ENCODE peak calls at places on chromosome 14, in four cellular contexts. R is K562, G is A549, T is H1. Z is an unnamed sample.

GRCh38 chr14:88790501-88791251 is 2.1 kb downstream of the EML5 start:
- DNase-seq in R (no peak), G (no peak), T (no peak), Z (no peak)

GRCh38 chr14:35814371-35815005 is 5.4 kb upstream of the RALGAPA1 start:
- DNase-seq in R (peak), G (peak), T (no peak), Z (peak)

GRCh38 chr14:33127531-33127930 is 188.9 kb downstream of the NPAS3 start:
- DNase-seq in R (no peak), G (no peak), T (no peak), Z (no peak)

GRCh38 chr14:67357583-67358354 is 1.8 kb downstream of the ATP6V1D start:
- DNase-seq in R (peak), G (no peak), T (no peak), Z (no peak)

GRCh38 chr14:29123017-29123416 is 356.4 kb downstream of the FOXG1 start:
- DNase-seq in R (no peak), G (no peak), T (no peak), Z (no peak)

GRCh38 chr14:69985456-69985855 is 106.2 kb downstream of the SMOC1 start:
- DNase-seq in R (no peak), G (peak), T (no peak), Z (no peak)

GRCh38 chr14:105065280-105066228 is at the start of gene GPR132:
- DNase-seq in R (no peak), G (no peak), T (no peak), Z (no peak)

GRCh38 chr14:54866588-54866987 is 36.0 kb downstream of the GCH1 start:
- DNase-seq in R (no peak), G (no peak), T (no peak), Z (peak)

GRCh38 chr14:103002578-103003350 is 54.6 kb downstream of the CDC42BPB start:
- DNase-seq in R (peak), G (peak), T (no peak), Z (peak)

GRCh38 chr14:61254803-61255526 is 26.2 kb downstream of the TMEM30B start:
- DNase-seq in R (no peak), G (no peak), T (peak), Z (no peak)

DNA sequence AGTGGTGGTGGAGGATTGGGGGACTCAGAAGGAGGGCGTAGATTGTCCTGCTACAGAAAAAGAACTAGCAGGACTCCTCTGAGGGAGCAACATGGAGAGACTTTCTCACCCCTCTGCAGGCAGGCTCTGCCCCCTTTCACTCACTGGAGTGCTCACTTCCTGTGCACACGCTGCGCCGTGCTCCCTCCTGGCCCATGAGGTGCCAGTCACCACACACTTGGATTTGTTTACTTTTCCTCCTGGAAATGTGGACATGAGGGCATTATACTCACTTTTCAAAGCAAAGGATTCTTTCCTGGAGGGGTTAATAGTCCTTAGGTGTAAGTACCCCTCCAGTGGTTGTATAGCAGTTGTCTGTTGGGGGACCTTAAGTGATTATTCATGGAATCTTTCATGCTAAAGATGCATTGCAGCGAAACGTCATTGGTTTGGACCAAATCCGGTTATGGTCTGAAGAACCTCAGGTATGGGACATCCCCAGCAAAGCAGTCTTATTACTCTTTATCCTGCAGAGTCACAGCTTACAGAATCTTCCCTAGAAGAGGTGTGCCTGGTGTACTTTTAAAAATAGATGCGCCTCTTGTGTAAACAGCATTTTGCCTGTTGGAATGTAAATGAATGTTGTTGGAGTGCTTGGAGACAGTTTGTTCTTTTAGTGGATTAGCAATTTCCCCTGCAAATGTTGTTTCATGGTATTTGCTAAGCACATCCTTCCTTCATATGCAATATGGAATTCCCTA is 242.7 kb downstream of the ZFP36L1 start:
- DNase-seq in R (no peak), G (peak), T (no peak), Z (no peak)
- TF ChIP-seq PHF8 in R (no peak), G (no peak), T (no peak), Z (no peak)

DNA sequence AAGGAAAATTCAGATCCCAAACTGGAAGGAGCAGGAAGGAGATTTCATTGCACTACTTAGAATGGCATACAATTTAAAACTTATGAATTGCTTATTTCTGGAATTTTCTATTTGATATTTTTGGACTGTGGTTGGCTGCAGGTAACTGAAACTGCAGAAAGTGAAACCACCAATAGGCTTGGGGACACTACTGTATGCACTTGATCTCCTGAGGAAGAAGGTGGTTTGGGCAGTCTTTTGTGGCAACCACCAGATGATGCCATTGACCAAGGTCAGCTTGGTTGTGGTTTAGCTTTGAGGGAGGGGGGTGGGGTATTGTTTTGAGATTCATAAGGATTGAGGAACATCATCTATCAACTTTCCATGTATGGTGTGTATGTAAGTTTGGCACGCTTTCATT is 209.5 kb upstream of the STXBP6 start:
- DNase-seq in R (no peak), G (no peak), T (no peak), Z (no peak)
- TF ChIP-seq PHF8 in R (no peak), G (no peak), T (no peak), Z (no peak)

GRCh38 chr14:71235865-71236264 is 328.6 kb downstream of the PCNX1 start:
- DNase-seq in R (no peak), G (no peak), T (no peak), Z (no peak)
- TF ChIP-seq PHF8 in R (no peak), G (no peak), T (no peak), Z (no peak)

DNA sequence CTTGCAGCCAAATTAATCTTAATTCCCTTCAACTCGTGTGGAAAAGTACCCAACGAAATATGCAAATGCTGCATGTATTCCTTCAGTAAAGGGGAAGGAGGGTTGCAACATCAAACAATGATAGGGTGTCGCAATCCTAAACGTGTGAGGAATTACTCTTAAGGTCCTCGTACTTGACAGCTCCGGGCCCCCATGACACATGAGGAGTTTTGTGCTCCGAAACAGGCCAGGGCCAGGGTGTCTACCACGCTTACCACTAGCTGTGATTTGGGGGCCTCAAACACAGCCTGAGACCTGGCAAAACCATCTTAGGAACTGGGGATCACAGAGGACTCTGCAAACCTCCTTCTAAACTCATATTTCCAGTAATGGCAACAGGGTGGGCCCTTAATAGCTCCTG is 20.4 kb downstream of the FOS start:
- DNase-seq in R (no peak), G (no peak), T (no peak), Z (no peak)
- TF ChIP-seq PHF8 in R (no peak), G (no peak), T (no peak), Z (no peak)

GRCh38 chr14:57749267-57749666 is 116.6 kb downstream of the SLC35F4 start:
- DNase-seq in R (no peak), G (peak), T (no peak), Z (no peak)
- TF ChIP-seq PHF8 in R (no peak), G (no peak), T (no peak), Z (no peak)

GRCh38 chr14:93676416-93676958 is 111.8 kb downstream of the PRIMA1 start:
- DNase-seq in R (no peak), G (no peak), T (no peak), Z (no peak)
- TF ChIP-seq PHF8 in R (no peak), G (no peak), T (no peak), Z (no peak)

Z was measured in HepG2.